ENCODE peak calls at places on chromosomes 7 and 10, in nine cellular contexts. P is heart right ventricle, E is cardiac muscle cell, Q is HFF-Myc, S is body of pancreas, B is fibroblast of the aortic adventitia, X is BE2C, K is astrocyte of the spinal cord, Y is BJ. M is an unnamed sample.

GRCh38 chr10:92965314-92965713 is 95.3 kb upstream of the CYP26C1 start:
- DNase-seq in P (no peak), X (no peak), E (peak), K (peak), Y (no peak), Q (no peak), S (no peak), B (peak), M (peak)

GRCh38 chr7:157037028-157037427 is 26.6 kb upstream of the MNX1 start:
- DNase-seq in X (no peak), S (no peak), B (no peak), Y (no peak), P (no peak), K (no peak), E (no peak), Q (no peak), M (no peak)

GRCh38 chr10:95181731-95182130 is 12.3 kb upstream of the ACSM6 start:
- DNase-seq in P (no peak), S (no peak), E (no peak), B (no peak), Y (no peak), X (no peak), K (no peak), Q (peak), M (no peak)

GRCh38 chr10:49667991-49668390 is 11.5 kb upstream of the C10orf53 start:
- DNase-seq in P (no peak), Q (no peak), S (no peak), Y (no peak), E (no peak), B (no peak), X (no peak), K (no peak), M (no peak)

GRCh38 chr7:94666879-94667587 is 11.1 kb upstream of the SGCE start:
- DNase-seq in K (no peak), X (no peak), Y (no peak), S (no peak), Q (no peak), E (no peak), B (no peak), P (no peak), M (no peak)

GRCh38 chr10:44926771-44927751 is 15.9 kb downstream of the TMEM72 start:
- DNase-seq in Q (no peak), B (peak), K (no peak), Y (no peak), E (peak), X (no peak), P (no peak), S (no peak), M (peak)

GRCh38 chr7:151064993-151065392 is 5.6 kb downstream of the SLC4A2 start:
- DNase-seq in S (no peak), X (no peak), B (no peak), K (no peak), E (no peak), P (no peak), Q (no peak), Y (no peak), M (no peak)

GRCh38 chr10:45383682-45384320 is 9.8 kb downstream of the ALOX5 start:
- DNase-seq in P (no peak), B (no peak), E (no peak), X (no peak), K (no peak), Q (no peak), Y (no peak), S (no peak), M (no peak)

GRCh38 chr10:110215751-110216150 is 8.3 kb downstream of the MXI1 start:
- DNase-seq in Y (no peak), X (no peak), P (no peak), S (no peak), E (no peak), B (no peak), K (no peak), Q (no peak), M (no peak)

GRCh38 chr7:41316410-41316809 is 386.5 kb downstream of the INHBA start:
- DNase-seq in Q (no peak), K (no peak), X (no peak), B (peak), P (no peak), Y (no peak), E (no peak), S (no peak), M (peak)

GRCh38 chr7:96287168-96287567 is 34.7 kb downstream of the SLC25A13 start:
- DNase-seq in Y (no peak), B (no peak), S (no peak), P (no peak), E (no peak), X (no peak), K (no peak), Q (no peak), M (no peak)

GRCh38 chr10:62613429-62613828 is 191.1 kb upstream of the ADO start:
- DNase-seq in Q (no peak), B (peak), K (peak), Y (no peak), S (no peak), X (no peak), P (no peak), E (peak), M (no peak)

GRCh38 chr10:132691711-132692153 is 94.2 kb downstream of the NKX6-2 start:
- DNase-seq in S (no peak), X (no peak), P (no peak), K (no peak), E (no peak), Q (no peak), Y (no peak), B (no peak), M (no peak)

GRCh38 chr10:29735628-29736324 is 101.0 kb upstream of the SVIL start:
- DNase-seq in X (peak), Q (no peak), Y (no peak), B (peak), S (peak), K (peak), P (peak), E (peak), M (no peak)

GRCh38 chr7:14457567-14458453 is 444.7 kb downstream of the DGKB start:
- DNase-seq in Y (peak), X (peak), B (peak), S (peak), K (peak), P (peak), E (peak), Q (peak), M (peak)

GRCh38 chr7:74138334-74138867 is 35.8 kb upstream of the EIF4H start:
- DNase-seq in P (no peak), Q (no peak), X (no peak), K (no peak), S (no peak), Y (no peak), E (no peak), B (no peak), M (no peak)

GRCh38 chr10:26573674-26574073 is 123.8 kb upstream of the PDSS1 start:
- DNase-seq in K (no peak), Y (no peak), S (no peak), B (no peak), Q (no peak), E (no peak), X (no peak), P (no peak), M (no peak)

GRCh38 chr7:149431486-149432120 is 29.3 kb downstream of the ZNF777 start:
- DNase-seq in E (no peak), K (no peak), S (no peak), Y (no peak), B (no peak), X (no peak), Q (no peak), P (no peak), M (no peak)
- H3K4me3 ChIP-seq in E (no peak), K (no peak), S (no peak), Y (no peak), B (no peak), X (no peak), Q (no peak), P (no peak), M (no peak)

GRCh38 chr10:85791846-85792532 is 574.6 kb downstream of the GRID1 start:
- DNase-seq in Y (no peak), P (no peak), X (no peak), E (peak), S (no peak), K (peak), Q (no peak), B (no peak), M (no peak)
- TF ChIP-seq CTCF in Y (no peak), P (peak), X (peak), E (no peak), S (no peak), K (peak), Q (no peak), B (no peak), M (peak)

GRCh38 chr10:100998991-100999741 is 442 bp upstream of the LZTS2 start:
- DNase-seq in X (peak), Q (no peak), S (peak), P (peak), K (peak), E (peak), B (peak), Y (no peak), M (no peak)
- H3K4me3 ChIP-seq in X (peak), Q (peak), S (peak), P (peak), K (peak), E (peak), B (peak), Y (peak), M (peak)

GRCh38 chr7:34096135-34096775 is 190.9 kb downstream of the BMPER start:
- DNase-seq in X (no peak), K (peak), E (peak), S (peak), B (peak), Q (peak), Y (peak), P (peak), M (no peak)

GRCh38 chr7:34090796-34091195 is 185.5 kb downstream of the BMPER start:
- DNase-seq in S (no peak), X (no peak), Q (no peak), P (no peak), Y (no peak), K (peak), B (no peak), E (no peak), M (no peak)

GRCh38 chr7:34093276-34093675 is 187.9 kb downstream of the BMPER start:
- DNase-seq in P (no peak), E (no peak), K (no peak), Q (no peak), S (no peak), X (no peak), B (no peak), Y (no peak), M (no peak)

GRCh38 chr7:34087892-34088891 is 182.9 kb downstream of the BMPER start:
- DNase-seq in E (peak), Q (no peak), B (peak), S (peak), X (peak), K (peak), P (peak), Y (no peak), M (no peak)

DNA sequence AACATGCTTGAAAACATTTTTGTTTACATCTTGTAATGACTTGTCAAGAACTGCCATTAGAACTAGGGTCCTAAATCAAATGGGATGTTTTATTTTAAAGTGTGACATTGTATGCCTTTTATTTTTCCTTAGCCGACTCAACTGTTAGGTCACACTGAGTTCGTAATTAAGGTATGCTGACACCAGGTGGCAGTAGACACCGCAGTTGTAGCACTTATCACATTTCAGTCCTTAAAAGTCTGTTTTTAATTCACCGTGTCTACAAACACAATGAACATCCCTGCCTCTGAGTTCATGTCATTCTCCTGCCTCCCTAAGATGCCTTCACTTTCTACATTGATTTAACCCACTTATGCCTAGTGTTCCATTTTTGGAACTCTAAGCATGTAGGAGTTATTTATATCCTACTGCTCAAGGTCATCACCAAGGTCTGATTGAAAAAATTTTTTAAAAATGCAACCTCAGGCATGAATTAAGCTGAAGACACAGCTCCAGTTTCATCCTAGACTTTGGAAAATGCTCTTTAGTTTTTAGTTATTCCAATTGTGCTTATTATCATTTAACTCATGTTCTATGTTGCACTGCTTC is 186.1 kb downstream of the BMPER start:
- DNase-seq in Y (no peak), B (peak), K (peak), X (peak), P (no peak), Q (no peak), E (peak), S (peak), M (no peak)
- TF ChIP-seq CTCF in Y (peak), B (peak), K (peak), X (peak), P (peak), Q (peak), E (peak), S (peak), M (peak)

DNA sequence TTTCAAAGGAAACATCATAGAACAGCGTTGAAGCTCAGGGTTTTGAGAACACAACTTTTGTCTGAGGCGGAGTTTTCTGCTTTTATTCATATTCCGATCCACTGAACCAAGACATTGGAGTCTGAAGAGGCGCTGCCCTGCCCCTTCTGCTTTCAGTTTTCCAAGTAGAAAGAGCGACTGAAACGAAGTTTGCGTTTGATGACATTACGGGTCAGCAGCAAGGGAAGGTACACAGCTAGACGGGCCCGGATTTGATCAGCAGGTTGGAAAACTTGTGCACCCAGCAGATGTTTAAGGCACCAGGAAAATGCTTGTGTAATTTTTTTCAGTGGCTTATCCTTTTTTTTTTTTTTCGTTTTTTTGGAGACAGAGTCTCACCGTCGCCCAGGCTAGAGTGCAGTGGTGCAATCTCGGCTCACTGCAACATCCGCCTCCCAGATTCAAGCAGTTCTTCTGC is 720 bp downstream of the SUN1 start:
- DNase-seq in B (no peak), S (no peak), Q (no peak), X (no peak), K (no peak), E (no peak), Y (no peak), P (no peak), M (no peak)
- H3K4me3 ChIP-seq in B (no peak), S (no peak), Q (no peak), X (no peak), K (no peak), E (no peak), Y (no peak), P (no peak), M (no peak)

GRCh38 chr10:60849762-60850161 is 71.5 kb downstream of the CDK1 start:
- DNase-seq in Q (no peak), P (no peak), B (no peak), S (no peak), Y (no peak), K (no peak), X (no peak), E (no peak), M (no peak)

GRCh38 chr10:60846173-60846572 is 67.9 kb downstream of the CDK1 start:
- DNase-seq in X (no peak), S (no peak), Q (peak), K (peak), Y (no peak), E (peak), P (no peak), B (peak), M (no peak)

GRCh38 chr10:60849217-60849616 is 70.9 kb downstream of the CDK1 start:
- DNase-seq in K (no peak), Q (no peak), B (peak), Y (no peak), P (no peak), E (no peak), X (no peak), S (no peak), M (no peak)

GRCh38 chr10:60848680-60849079 is 70.4 kb downstream of the CDK1 start:
- DNase-seq in K (no peak), Y (no peak), Q (no peak), S (no peak), B (no peak), E (no peak), X (no peak), P (no peak), M (no peak)

GRCh38 chr10:60848126-60848525 is 69.8 kb downstream of the CDK1 start:
- DNase-seq in P (no peak), K (peak), S (no peak), E (peak), X (no peak), B (peak), Y (peak), Q (peak), M (peak)
- TF ChIP-seq CTCF in P (peak), K (no peak), S (no peak), E (no peak), X (no peak), B (peak), Y (peak), Q (no peak), M (peak)

DNA sequence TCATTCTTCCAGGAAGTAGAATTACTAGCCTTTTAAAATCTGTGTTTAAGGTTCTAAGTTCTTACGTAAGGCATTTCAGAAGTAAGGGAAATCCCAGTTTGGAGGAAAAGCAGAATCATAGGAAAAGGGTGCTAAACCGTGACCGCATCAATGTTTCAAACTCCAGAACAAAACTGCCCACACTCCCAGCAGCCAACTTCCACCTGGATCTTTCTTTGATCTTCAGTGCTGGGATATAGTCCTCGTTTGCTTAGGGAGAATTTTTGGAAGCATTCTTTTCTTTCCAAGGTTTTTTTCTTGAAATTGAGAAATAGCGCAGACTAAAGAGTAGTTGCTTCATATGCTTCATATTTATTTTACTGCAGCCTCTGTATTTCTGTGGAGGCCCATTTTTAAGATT is 8.9 kb downstream of the PROSER2 start:
- DNase-seq in S (no peak), K (no peak), Y (no peak), X (no peak), P (no peak), Q (no peak), B (no peak), E (no peak), M (peak)
- H3K4me3 ChIP-seq in S (no peak), K (no peak), Y (no peak), X (no peak), P (no peak), Q (no peak), B (no peak), E (no peak), M (no peak)

GRCh38 chr7:29236649-29237048 is 42.1 kb downstream of the CHN2 start:
- DNase-seq in B (no peak), X (no peak), P (no peak), Q (no peak), S (no peak), Y (no peak), E (no peak), K (no peak), M (no peak)
- TF ChIP-seq CTCF in B (no peak), X (no peak), P (no peak), Q (no peak), S (no peak), Y (no peak), E (no peak), K (no peak), M (no peak)

M was measured in epithelial cell of proximal tubule.